ENCODE peak calls at places on chromosomes 3 and 15, in four cellular contexts. K, U, Z and Y are unnamed samples.

GRCh38 chr3:45409369-45409768 is 21.0 kb downstream of the LARS2 start:
- DNase-seq in K (no peak), Z (no peak), U (no peak), Y (no peak)

GRCh38 chr3:185561958-185562357 is 9.6 kb upstream of the LIPH start:
- DNase-seq in K (no peak), U (no peak), Z (no peak), Y (no peak)

GRCh38 chr3:78130741-78131290 is 1090.9 kb downstream of the ROBO2 start:
- DNase-seq in Z (no peak), U (no peak), K (no peak), Y (no peak)

GRCh38 chr3:14725015-14725431 is 50.1 kb downstream of the C3orf20 start:
- DNase-seq in K (no peak), U (no peak), Z (peak; percentile 6), Y (no peak)

GRCh38 chr3:57757642-57758297 is 1.7 kb downstream of the SLMAP start:
- DNase-seq in Z (peak; percentile 11), K (no peak), U (no peak), Y (peak; percentile 34)

GRCh38 chr3:55708242-55708641 is 221.1 kb upstream of the WNT5A start:
- DNase-seq in U (no peak), K (no peak), Z (no peak), Y (no peak)

GRCh38 chr15:35208353-35208752 is 123.3 kb upstream of the NANOGP8 start:
- DNase-seq in U (no peak), K (no peak), Z (no peak), Y (no peak)

GRCh38 chr3:161793194-161793825 is 296.7 kb downstream of the OTOL1 start:
- DNase-seq in Z (peak; percentile 8), K (no peak), U (no peak), Y (no peak)

GRCh38 chr15:78422571-78423340 is 15.3 kb upstream of the IREB2 start:
- DNase-seq in U (peak; percentile 67), K (peak; percentile 65), Z (peak; percentile 74), Y (peak; percentile 57)

GRCh38 chr15:58065445-58066041 is at the start of gene ALDH1A2:
- DNase-seq in Z (no peak), K (peak; percentile 27), U (peak; percentile 74), Y (no peak)

GRCh38 chr3:133644768-133645167 is 17.0 kb downstream of the TOPBP1 start:
- DNase-seq in K (no peak), Z (peak; percentile 80), U (no peak), Y (peak; percentile 24)

GRCh38 chr3:53974314-53974713 is 82.7 kb upstream of the SELENOK start:
- DNase-seq in K (no peak), Z (no peak), U (no peak), Y (no peak)

GRCh38 chr3:126528800-126529541 is 5.0 kb downstream of the CHST13 start:
- DNase-seq in Z (peak; percentile 48), K (peak; percentile 54), U (no peak), Y (peak; percentile 49)

GRCh38 chr15:25375557-25375956 is 63.3 kb downstream of the UBE3A start:
- DNase-seq in Z (no peak), K (no peak), U (no peak), Y (no peak)

GRCh38 chr3:187963677-187964385 is 190.1 kb upstream of the LPP start:
- DNase-seq in K (no peak), U (no peak), Z (no peak), Y (no peak)

GRCh38 chr15:53872410-53872809 is 105.8 kb upstream of the UNC13C start:
- DNase-seq in U (no peak), Z (peak; percentile 3), K (no peak), Y (no peak)

GRCh38 chr3:194090716-194091115 is 45.2 kb upstream of the HES1 start:
- DNase-seq in K (no peak), Z (no peak), U (no peak), Y (no peak)

GRCh38 chr3:167736264-167736787 is 805 bp downstream of the SERPINI1 start:
- DNase-seq in K (no peak), U (no peak), Z (no peak), Y (no peak)

GRCh38 chr3:167736997-167737396 is 1.5 kb downstream of the SERPINI1 start:
- DNase-seq in K (no peak), Z (no peak), U (no peak), Y (no peak)

GRCh38 chr3:167734498-167735232 is at the start of gene PDCD10:
- DNase-seq in Z (peak; percentile 97), K (peak; percentile 98), U (peak; percentile 81), Y (peak; percentile 98)

GRCh38 chr3:167733961-167734497 is 663 bp downstream of the PDCD10 start:
- DNase-seq in K (no peak), U (no peak), Z (peak; percentile 23), Y (peak; percentile 86)

GRCh38 chr3:167735233-167736107 is at the start of gene SERPINI1:
- DNase-seq in U (peak; percentile 66), Z (peak; percentile 85), K (peak; percentile 95), Y (peak; percentile 85)
- TF ChIP-seq POLR2A in U (peak; percentile 73), Z (peak; percentile 68), K (peak; percentile 97), Y (no peak)

GRCh38 chr15:100920516-100921135 is 1.5 kb downstream of the LRRK1 start:
- DNase-seq in U (no peak), Z (no peak), K (no peak), Y (no peak)

GRCh38 chr15:100918690-100919480 is at the start of gene LRRK1:
- DNase-seq in K (peak; percentile 52), U (peak; percentile 63), Z (peak; percentile 64), Y (no peak)

GRCh38 chr15:100914876-100915275 is 4.3 kb upstream of the LRRK1 start:
- DNase-seq in K (no peak), Z (no peak), U (no peak), Y (no peak)

GRCh38 chr15:100919481-100920405 is 586 bp downstream of the LRRK1 start:
- DNase-seq in U (no peak), K (peak; percentile 35), Z (peak; percentile 38), Y (no peak)

GRCh38 chr15:100918034-100918689 is 995 bp upstream of the LRRK1 start:
- DNase-seq in Z (peak; percentile 92), U (peak; percentile 75), K (peak; percentile 87), Y (peak; percentile 74)
- TF ChIP-seq POLR2A in Z (peak; percentile 55), U (no peak), K (peak; percentile 57), Y (no peak)

GRCh38 chr15:41332788-41333527 is at the start of gene NUSAP1:
- DNase-seq in Z (no peak), U (no peak), K (no peak), Y (no peak)
- TF ChIP-seq POLR2A in Z (peak; percentile 55), U (peak; percentile 97), K (no peak), Y (peak; percentile 91)

DNA sequence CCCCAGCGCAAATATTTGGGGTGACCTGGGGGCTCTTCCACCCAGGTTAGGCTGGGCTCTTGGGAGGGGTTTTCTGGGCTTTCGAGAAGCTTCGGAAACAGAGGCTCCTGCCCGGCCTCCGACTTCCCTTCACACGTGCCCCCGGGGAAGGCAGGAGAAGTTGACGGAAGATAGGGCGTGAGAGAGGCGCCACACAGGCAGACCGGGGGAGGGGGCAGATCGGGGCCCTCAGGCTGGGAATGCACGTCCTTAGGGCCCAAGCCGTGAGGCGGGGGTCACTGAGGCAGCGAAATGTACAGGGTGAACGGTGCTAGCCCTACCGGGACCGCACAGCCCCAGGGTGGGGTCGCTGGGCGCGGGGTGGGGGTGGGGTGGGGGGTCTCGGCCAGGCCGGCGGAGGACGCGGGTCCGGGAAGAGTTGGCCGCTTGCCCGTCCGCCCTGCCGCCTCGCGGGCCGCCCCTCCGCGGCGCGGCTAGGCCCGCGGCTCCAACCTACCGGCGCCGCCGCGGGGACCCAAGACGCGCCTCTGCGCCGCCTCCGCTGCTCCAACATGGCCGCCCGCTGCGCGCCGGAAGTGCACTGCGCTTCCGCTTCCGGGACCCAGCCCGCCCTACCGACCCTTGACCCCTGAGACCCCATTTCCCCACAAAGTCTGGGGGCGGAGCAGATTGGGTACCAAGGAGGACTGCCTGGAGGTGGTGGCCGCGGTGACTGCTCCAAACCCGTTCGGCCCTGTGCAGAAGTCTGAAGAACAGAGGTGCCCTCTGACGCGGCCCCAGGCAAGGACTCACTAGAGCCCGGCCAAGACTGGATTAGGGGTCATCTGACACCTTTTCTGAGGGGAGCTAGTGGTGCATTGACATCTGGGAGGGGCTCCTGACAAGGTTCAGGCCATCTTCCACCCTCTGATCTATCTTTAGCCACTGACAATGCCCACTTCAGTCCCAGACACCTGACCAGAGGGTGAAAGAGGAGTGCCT is at the start of gene CCDC71:
- DNase-seq in U (peak; percentile 81), K (peak; percentile 73), Z (peak; percentile 61), Y (peak; percentile 89)
- TF ChIP-seq POLR2A in U (peak; percentile 53), K (peak; percentile 20), Z (peak; percentile 31), Y (peak; percentile 59)

GRCh38 chr3:39414421-39414907 is 7.9 kb downstream of the RPSA start:
- DNase-seq in K (no peak), U (no peak), Z (peak; percentile 22), Y (no peak)

GRCh38 chr3:39415983-39416382 is 9.5 kb downstream of the RPSA start:
- DNase-seq in Z (peak; percentile 28), K (no peak), U (no peak), Y (no peak)

GRCh38 chr3:39410893-39411292 is 4.4 kb downstream of the RPSA start:
- DNase-seq in Z (no peak), K (no peak), U (no peak), Y (no peak)

GRCh38 chr3:39412668-39413260 is 6.2 kb downstream of the RPSA start:
- DNase-seq in U (no peak), K (no peak), Z (no peak), Y (no peak)

GRCh38 chr3:39413691-39414420 is 7.3 kb downstream of the RPSA start:
- DNase-seq in K (no peak), U (no peak), Z (no peak), Y (no peak)
- TF ChIP-seq POLR2A in K (no peak), U (peak; percentile 86), Z (no peak), Y (peak; percentile 67)

DNA sequence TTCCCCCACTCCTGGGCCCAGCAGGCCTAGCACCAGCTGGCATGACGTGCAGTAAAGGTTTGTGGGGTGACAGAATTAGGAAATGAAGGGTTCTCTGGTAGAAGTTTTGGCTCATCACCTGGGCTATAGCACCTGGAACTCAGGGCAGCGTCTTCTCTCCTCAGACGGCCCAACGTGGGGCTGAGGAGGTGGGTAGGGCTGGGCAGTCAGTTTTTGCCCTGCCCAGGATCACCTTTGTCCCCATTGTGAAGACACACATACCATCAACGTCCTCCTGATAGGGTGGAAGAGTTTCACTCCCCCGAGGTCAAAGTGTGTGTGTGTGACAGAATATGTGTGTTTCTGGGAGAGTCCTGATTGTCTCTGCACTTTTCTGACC is 12.1 kb downstream of the KBTBD13 start:
- DNase-seq in Z (no peak), K (no peak), U (no peak), Y (no peak)
- TF ChIP-seq POLR2A in Z (no peak), K (no peak), U (no peak), Y (no peak)